ENCODE peak calls at places on chromosomes 13 and 19, in eight cellular contexts. N is neural crest cell, M is astrocyte, Z is fibroblast of lung, E is NCI-H187 treated with DMSO at 0.1 percent for 48 hours, P is upper lobe of left lung, Y is DND-41, S is HL-60. F is an unnamed sample.

GRCh38 chr19:32652893-32653625 is 21.9 kb downstream of the ANKRD27 start:
- DNase-seq in N (no peak), M (peak), Z (peak), E (no peak), P (peak), Y (no peak), S (no peak), F (no peak)

GRCh38 chr19:45733160-45733810 is at the start of gene MEIOSIN:
- DNase-seq in N (no peak), M (no peak), Z (no peak), E (no peak), P (no peak), Y (no peak), S (no peak), F (no peak)

GRCh38 chr13:82879921-82880320 is 1002.4 kb downstream of the SLITRK1 start:
- DNase-seq in N (no peak), M (no peak), Z (no peak), E (no peak), P (no peak), Y (no peak), S (no peak), F (no peak)

GRCh38 chr19:51572908-51573307 is 1.8 kb downstream of the ZNF175 start:
- DNase-seq in N (no peak), M (peak), Z (peak), E (no peak), P (no peak), Y (no peak), S (no peak), F (no peak)

GRCh38 chr19:49680473-49681351 is 3.6 kb downstream of the PRMT1 start:
- DNase-seq in N (peak), M (peak), Z (peak), E (no peak), P (peak), Y (peak), S (no peak), F (peak)

GRCh38 chr13:76696370-76696769 is 189.8 kb downstream of the KCTD12 start:
- DNase-seq in N (no peak), M (peak), Z (peak), E (no peak), P (no peak), Y (no peak), S (no peak), F (no peak)

GRCh38 chr13:114097504-114097892 is 34.9 kb downstream of the RASA3 start:
- DNase-seq in N (no peak), M (no peak), Z (no peak), E (no peak), P (peak), Y (no peak), S (no peak), F (no peak)

GRCh38 chr19:5452594-5453565 is 2.3 kb upstream of the ZNRF4 start:
- DNase-seq in N (no peak), M (no peak), Z (peak), E (no peak), P (no peak), Y (no peak), S (no peak), F (peak)

GRCh38 chr13:77291779-77292178 is 35.1 kb downstream of the MYCBP2 start:
- DNase-seq in N (no peak), M (no peak), Z (no peak), E (no peak), P (no peak), Y (no peak), S (no peak), F (no peak)

GRCh38 chr19:6464070-6464873 is at the start of gene CRB3:
- DNase-seq in N (no peak), M (no peak), Z (no peak), E (no peak), P (peak), Y (no peak), S (no peak), F (no peak)